ENCODE peak calls at places on chromosomes 3 and 15, in eight cellular contexts. I is activated CD8-positive, alpha-beta memory T cell treated with anti-CD3 and anti-CD28 coated beads for 24 hours; L is ELR; B is GDM1; C is GM13977; X is NCI-H774; S is RWPE1; J is C1 segment of cervical spinal cord. Z is an unnamed sample.

GRCh38 chr3:42071720-42072582 is 19.2 kb upstream of the TRAK1 start:
- DNase-seq in I (no peak), L (peak), B (peak), C (no peak), X (peak), S (peak), J (peak), Z (peak)

GRCh38 chr3:150341893-150342292 is 66.2 kb upstream of the TSC22D2 start:
- DNase-seq in I (no peak), L (no peak), B (no peak), C (no peak), X (no peak), S (no peak), J (no peak), Z (no peak)

GRCh38 chr3:23106641-23107040 is 96.5 kb upstream of the UBE2E2 start:
- DNase-seq in I (no peak), L (no peak), B (no peak), C (no peak), X (no peak), S (no peak), J (no peak), Z (no peak)

GRCh38 chr3:8972614-8973013 is 9.3 kb upstream of the RAD18 start:
- DNase-seq in I (no peak), L (peak), B (no peak), C (no peak), X (no peak), S (peak), J (no peak), Z (no peak)

GRCh38 chr3:47002490-47003410 is 23.3 kb downstream of the NBEAL2 start:
- DNase-seq in I (no peak), L (no peak), B (no peak), C (no peak), X (no peak), S (no peak), J (no peak), Z (no peak)

GRCh38 chr15:96367436-96368200 is 37.1 kb downstream of the NR2F2 start:
- DNase-seq in I (no peak), L (no peak), B (no peak), C (peak), X (no peak), S (no peak), J (no peak), Z (no peak)

GRCh38 chr3:83195243-83195642 is 1433.8 kb upstream of the GBE1 start:
- DNase-seq in I (no peak), L (no peak), B (no peak), C (no peak), X (no peak), S (no peak), J (no peak), Z (no peak)

GRCh38 chr3:133662256-133662773 is 574 bp upstream of the TOPBP1 start:
- DNase-seq in I (no peak), L (peak), B (no peak), C (peak), X (peak), S (peak), J (no peak), Z (peak)

GRCh38 chr3:17075358-17075757 is 190.6 kb downstream of the PLCL2 start:
- DNase-seq in I (no peak), L (no peak), B (no peak), C (no peak), X (no peak), S (no peak), J (no peak), Z (no peak)

Z was measured in NCI-H1092.